ENCODE peak calls at places on chromosomes 12 and 14, in eight cellular contexts. V is stomach; K is A549; N is Peyer's patch; Q is fibroblast of lung; R is CD4-positive, alpha-beta T cell; W is CD8-positive, alpha-beta memory T cell; S is psoas muscle. Y is an unnamed sample.

GRCh38 chr12:76449993-76450392 is 101.8 kb upstream of the BBS10 start:
- DNase-seq in V (no peak), K (no peak), N (no peak), Q (no peak), R (no peak), W (no peak), S (no peak), Y (no peak)

GRCh38 chr12:16095531-16096110 is 181.9 kb downstream of the SLC15A5 start:
- DNase-seq in V (no peak), K (no peak), N (no peak), Q (no peak), R (no peak), W (no peak), S (no peak), Y (no peak)

GRCh38 chr14:90191585-90191984 is 64.8 kb upstream of the PSMC1 start:
- DNase-seq in V (no peak), K (no peak), N (no peak), Q (no peak), R (no peak), W (no peak), S (no peak), Y (no peak)

GRCh38 chr12:40988335-40988734 is 199.8 kb upstream of the PDZRN4 start:
- DNase-seq in V (no peak), K (no peak), N (no peak), Q (no peak), R (no peak), W (no peak), S (no peak), Y (no peak)

GRCh38 chr14:73491977-73492552 is 1.3 kb downstream of the RIOX1 start:
- DNase-seq in V (no peak), K (no peak), N (no peak), Q (no peak), R (no peak), W (no peak), S (no peak), Y (no peak)

GRCh38 chr14:105690671-105691070 is 164.3 kb downstream of the TMEM121 start:
- DNase-seq in V (no peak), K (no peak), N (peak), Q (no peak), R (no peak), W (no peak), S (no peak), Y (no peak)

GRCh38 chr12:79681008-79681590 is 9.7 kb downstream of the PAWR start:
- DNase-seq in V (no peak), K (no peak), N (no peak), Q (peak), R (no peak), W (no peak), S (no peak), Y (no peak)

GRCh38 chr12:90404071-90404470 is 550.9 kb downstream of the CCER1 start:
- DNase-seq in V (no peak), K (no peak), N (no peak), Q (no peak), R (no peak), W (no peak), S (no peak), Y (no peak)

GRCh38 chr12:9699898-9700605 is 30.5 kb downstream of the CLEC2D start:
- DNase-seq in V (no peak), K (no peak), N (no peak), Q (no peak), R (no peak), W (no peak), S (no peak), Y (no peak)

GRCh38 chr12:126425264-126425663 is 1360.0 kb downstream of the AACS start:
- DNase-seq in V (no peak), K (no peak), N (no peak), Q (peak), R (no peak), W (no peak), S (no peak), Y (no peak)

GRCh38 chr12:126428769-126429168 is 1363.5 kb downstream of the AACS start:
- DNase-seq in V (no peak), K (no peak), N (no peak), Q (no peak), R (no peak), W (no peak), S (no peak), Y (no peak)

DNA sequence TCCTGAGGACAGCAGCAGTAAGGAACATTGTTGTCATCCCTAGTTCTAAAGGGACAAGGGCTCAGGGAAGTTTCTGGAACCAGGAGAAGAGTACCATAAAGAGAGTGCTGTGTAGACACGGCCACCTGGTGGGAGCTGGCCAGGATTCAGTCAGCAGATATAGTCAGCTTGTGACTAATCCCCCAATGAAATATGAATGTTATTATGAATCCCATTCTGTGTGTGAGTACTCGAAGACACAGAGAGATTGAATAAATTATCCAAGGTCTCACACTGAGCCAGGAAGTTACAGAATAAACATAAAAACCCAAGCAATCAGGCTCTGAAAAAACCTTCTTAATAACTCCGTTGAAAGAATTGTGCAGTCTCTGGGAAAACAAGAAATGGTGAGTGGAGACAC is 1359.5 kb downstream of the AACS start:
- DNase-seq in V (no peak), K (no peak), N (no peak), Q (peak), R (no peak), W (no peak), S (no peak), Y (no peak)
- H3K27ac ChIP-seq in V (no peak), K (no peak), N (no peak), Q (no peak), R (no peak), W (no peak), S (no peak), Y (no peak)

GRCh38 chr12:5498081-5498480 is 66.2 kb downstream of the NTF3 start:
- DNase-seq in V (no peak), K (no peak), N (no peak), Q (peak), R (no peak), W (no peak), S (no peak), Y (no peak)
- H3K27ac ChIP-seq in V (no peak), K (no peak), N (peak), Q (no peak), R (no peak), W (no peak), S (no peak), Y (no peak)

GRCh38 chr12:112375105-112375504 is 7.1 kb downstream of the HECTD4 start:
- DNase-seq in V (no peak), K (no peak), N (no peak), Q (no peak), R (no peak), W (no peak), S (no peak), Y (no peak)
- H3K27ac ChIP-seq in V (no peak), K (no peak), N (no peak), Q (no peak), R (no peak), W (no peak), S (no peak), Y (no peak)

GRCh38 chr14:22886500-22887259 is 3.7 kb downstream of the REM2 start:
- DNase-seq in V (peak), K (peak), N (peak), Q (peak), R (peak), W (peak), S (peak), Y (peak)
- H3K27ac ChIP-seq in V (peak), K (peak), N (peak), Q (peak), R (peak), W (peak), S (no peak), Y (peak)

GRCh38 chr14:37551119-37551518 is 43.9 kb downstream of the FOXA1 start:
- DNase-seq in V (no peak), K (no peak), N (no peak), Q (no peak), R (no peak), W (no peak), S (no peak), Y (no peak)
- H3K27ac ChIP-seq in V (no peak), K (no peak), N (no peak), Q (no peak), R (no peak), W (no peak), S (no peak), Y (no peak)

DNA sequence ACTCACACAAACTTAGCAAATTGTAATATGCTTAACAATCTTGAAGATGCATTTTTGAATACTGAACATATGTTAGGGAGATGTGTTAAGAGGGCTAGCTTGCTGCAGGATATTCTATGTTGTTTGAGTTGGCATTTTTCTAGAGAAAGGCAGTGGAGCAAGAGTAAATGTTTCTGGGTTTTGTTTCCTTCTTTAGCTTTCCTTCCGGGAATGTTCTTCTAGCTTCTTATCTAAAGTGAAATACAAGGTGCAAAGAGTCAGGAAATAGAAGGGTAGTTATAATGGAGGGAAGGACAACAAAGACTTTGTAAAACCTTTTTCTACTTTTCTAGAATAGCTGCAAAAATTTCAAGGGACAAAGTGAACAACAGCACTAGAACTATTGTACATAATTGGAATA is 77.6 kb upstream of the KCNH3 start:
- DNase-seq in V (no peak), K (no peak), N (no peak), Q (no peak), R (no peak), W (no peak), S (no peak), Y (no peak)
- H3K27ac ChIP-seq in V (no peak), K (no peak), N (no peak), Q (no peak), R (no peak), W (no peak), S (no peak), Y (no peak)

GRCh38 chr14:79342942-79343341 is 868.4 kb downstream of the DIO2 start:
- DNase-seq in V (no peak), K (no peak), N (no peak), Q (no peak), R (no peak), W (no peak), S (no peak), Y (no peak)

GRCh38 chr14:79333198-79333546 is 878.1 kb downstream of the DIO2 start:
- DNase-seq in V (no peak), K (no peak), N (no peak), Q (peak), R (no peak), W (no peak), S (no peak), Y (no peak)

GRCh38 chr14:79334272-79334671 is 877.0 kb downstream of the DIO2 start:
- DNase-seq in V (no peak), K (no peak), N (no peak), Q (no peak), R (no peak), W (no peak), S (no peak), Y (no peak)

GRCh38 chr14:79332504-79333197 is 878.7 kb downstream of the DIO2 start:
- DNase-seq in V (no peak), K (no peak), N (no peak), Q (peak), R (no peak), W (no peak), S (no peak), Y (no peak)

DNA sequence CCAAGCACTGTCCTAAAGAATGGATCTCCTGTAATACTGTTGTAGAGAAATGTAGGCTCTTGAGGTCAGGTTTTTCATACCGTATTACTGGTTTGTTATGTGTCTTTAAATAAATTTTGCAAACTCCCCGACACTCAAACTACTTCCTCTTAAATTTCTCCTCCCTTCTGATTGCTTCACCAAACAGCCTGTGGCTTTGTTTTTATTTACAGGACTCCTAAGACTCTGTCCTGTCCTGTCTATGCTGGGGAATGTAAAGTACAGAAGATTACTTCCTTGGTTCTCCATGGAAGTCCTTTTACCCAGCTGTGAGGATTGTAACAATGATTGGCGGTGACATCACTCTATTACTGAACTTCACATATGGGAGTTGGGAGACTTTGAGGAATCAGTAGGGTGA is 873.5 kb downstream of the DIO2 start:
- DNase-seq in V (no peak), K (no peak), N (no peak), Q (no peak), R (no peak), W (no peak), S (no peak), Y (no peak)
- H3K27ac ChIP-seq in V (no peak), K (no peak), N (no peak), Q (no peak), R (no peak), W (no peak), S (no peak), Y (no peak)

DNA sequence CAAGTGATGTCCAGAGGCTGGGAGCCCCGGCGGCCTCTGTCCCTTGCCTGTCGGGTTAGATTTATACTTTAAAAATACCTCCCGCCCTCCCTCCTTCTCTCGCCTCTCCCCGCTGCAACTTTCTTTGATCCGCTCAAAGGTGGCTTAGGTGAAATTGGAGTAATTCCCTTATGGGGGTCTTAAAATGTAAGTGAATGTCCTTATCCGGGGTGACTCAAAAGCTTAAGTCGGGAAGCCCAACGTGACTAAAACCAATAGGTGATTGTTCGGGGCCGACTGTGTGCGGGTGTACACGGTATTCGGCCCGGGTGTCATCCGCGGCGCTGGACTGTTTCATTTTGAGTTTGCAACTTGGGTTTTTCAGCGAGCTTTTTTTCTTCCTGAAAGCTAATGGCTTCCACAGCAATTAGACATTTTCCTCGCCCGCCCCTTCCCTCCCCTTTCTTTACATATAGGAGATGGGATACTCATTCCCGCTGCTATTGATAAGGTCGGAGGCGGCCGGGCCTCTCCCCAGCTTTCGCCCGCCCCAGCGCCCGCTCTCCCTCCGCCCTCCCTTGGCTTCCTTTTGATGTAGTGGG is 2.0 kb upstream of the CCND2 start:
- DNase-seq in V (no peak), K (no peak), N (no peak), Q (no peak), R (no peak), W (no peak), S (no peak), Y (peak)
- H3K27ac ChIP-seq in V (peak), K (no peak), N (peak), Q (no peak), R (peak), W (peak), S (peak), Y (peak)

Y was measured in coronary artery.